ENCODE peak calls at places on chromosomes 13 and 19, in four cellular contexts. Q is suprapubic skin, U is fibroblast of pulmonary artery, K is ovary. J is an unnamed sample.

GRCh38 chr19:36060430-36060829 is 5.7 kb downstream of the WDR62 start:
- DNase-seq in Q (no peak), U (peak; percentile 79), K (peak; percentile 66), J (no peak)

GRCh38 chr19:31378404-31378803 is 29.2 kb upstream of the TSHZ3 start:
- DNase-seq in K (peak; percentile 69), U (peak; percentile 95), Q (no peak), J (no peak)

GRCh38 chr19:53991224-53992113 is at the start of gene CACNG6:
- DNase-seq in Q (no peak), U (peak; percentile 49), K (no peak), J (no peak)

GRCh38 chr19:34985249-34986022 is 14.7 kb upstream of the GRAMD1A start:
- DNase-seq in Q (no peak), K (no peak), U (peak; percentile 81), J (no peak)

GRCh38 chr19:38713227-38713649 is 31.0 kb downstream of the CAPN12 start:
- DNase-seq in K (peak; percentile 93), U (no peak), Q (no peak), J (no peak)

GRCh38 chr13:99390601-99391000 is 83.4 kb upstream of the GPR183 start:
- DNase-seq in K (no peak), Q (no peak), U (no peak), J (no peak)

GRCh38 chr13:39875583-39875982 is 220.1 kb downstream of the COG6 start:
- DNase-seq in U (peak; percentile 12), Q (no peak), K (peak; percentile 56), J (no peak)

GRCh38 chr13:108609353-108609752 is 20.1 kb upstream of the MYO16 start:
- DNase-seq in K (no peak), Q (no peak), U (peak; percentile 16), J (no peak)

GRCh38 chr19:18021121-18021755 is 13.3 kb downstream of the ARRDC2 start:
- DNase-seq in U (peak; percentile 92), Q (peak; percentile 94), K (peak; percentile 68), J (no peak)

GRCh38 chr19:44113784-44114390 is 688 bp downstream of the ZNF225 start:
- DNase-seq in Q (no peak), K (no peak), U (no peak), J (no peak)

GRCh38 chr19:49335071-49335783 is at the start of gene CD37:
- DNase-seq in U (no peak), Q (peak; percentile 74), K (no peak), J (no peak)

GRCh38 chr19:33649919-33650305 is 28.2 kb downstream of the CHST8 start:
- DNase-seq in K (no peak), Q (no peak), U (no peak), J (no peak)

GRCh38 chr19:40815223-40815622 is 16.2 kb downstream of the EGLN2 start:
- DNase-seq in U (no peak), K (no peak), Q (no peak), J (no peak)

GRCh38 chr13:67100723-67101122 is 129.4 kb downstream of the PCDH9 start:
- DNase-seq in U (peak; percentile 17), Q (no peak), K (no peak), J (no peak)

GRCh38 chr13:71137106-71137505 is 729.9 kb downstream of the DACH1 start:
- DNase-seq in U (no peak), K (no peak), Q (no peak), J (no peak)

GRCh38 chr13:74927823-74928222 is 554.1 kb downstream of the TBC1D4 start:
- DNase-seq in Q (no peak), K (no peak), U (no peak), J (no peak)

GRCh38 chr19:33487901-33488817 is 33.4 kb downstream of the PEPD start:
- DNase-seq in K (no peak), Q (peak; percentile 68), U (no peak), J (no peak)

GRCh38 chr13:110387451-110388140 is 80.5 kb downstream of the COL4A2 start:
- DNase-seq in Q (no peak), U (peak; percentile 70), K (peak; percentile 79), J (no peak)

GRCh38 chr13:41065098-41065497 is 3.8 kb downstream of the WBP4 start:
- DNase-seq in U (peak; percentile 67), K (no peak), Q (no peak), J (no peak)

GRCh38 chr13:81487151-81487550 is 1146.2 kb upstream of the SPRY2 start:
- DNase-seq in Q (no peak), K (no peak), U (peak; percentile 9), J (no peak)

GRCh38 chr13:52650731-52651130 is 1.9 kb upstream of the SUGT1 start:
- DNase-seq in Q (no peak), U (no peak), K (no peak), J (no peak)

GRCh38 chr19:35907377-35907745 is 734 bp downstream of the TYROBP start:
- DNase-seq in K (no peak), Q (no peak), U (no peak), J (no peak)

GRCh38 chr19:42353341-42354015 is 28.0 kb downstream of the MEGF8 start:
- DNase-seq in U (no peak), K (no peak), Q (no peak), J (no peak)

GRCh38 chr19:3440082-3440481 is 40.2 kb downstream of the SMIM24 start:
- DNase-seq in K (peak; percentile 41), Q (no peak), U (peak; percentile 30), J (no peak)

GRCh38 chr13:113551081-113552000 is 33.2 kb upstream of the TFDP1 start:
- DNase-seq in K (no peak), U (no peak), Q (no peak), J (peak; percentile 58)

GRCh38 chr13:62375653-62376052 is 960.0 kb upstream of the PCDH20 start:
- DNase-seq in Q (no peak), K (no peak), U (no peak), J (no peak)

GRCh38 chr19:37719111-37719926 is at the start of gene ZNF607:
- DNase-seq in Q (peak; percentile 86), U (peak; percentile 94), K (peak; percentile 94), J (peak; percentile 96)

GRCh38 chr13:44523176-44524017 is 52.7 kb downstream of the TSC22D1 start:
- DNase-seq in U (peak; percentile 72), Q (no peak), K (no peak), J (no peak)

GRCh38 chr13:112738606-112739005 is 48.8 kb downstream of the ATP11A start:
- DNase-seq in U (no peak), Q (no peak), K (no peak), J (no peak)

GRCh38 chr19:4199699-4200293 is 17.3 kb downstream of the ANKRD24 start:
- DNase-seq in K (no peak), Q (no peak), U (no peak), J (no peak)

GRCh38 chr13:97015661-97016350 is 21.5 kb upstream of the OXGR1 start:
- DNase-seq in U (no peak), Q (no peak), K (no peak), J (no peak)

GRCh38 chr19:38452430-38453366 is 19.2 kb downstream of the RYR1 start:
- DNase-seq in Q (no peak), K (no peak), U (no peak), J (no peak)

GRCh38 chr13:24864579-24864978 is 100.6 kb downstream of the RNF17 start:
- DNase-seq in U (no peak), Q (no peak), K (no peak), J (no peak)

GRCh38 chr13:24861617-24862362 is 97.8 kb downstream of the RNF17 start:
- DNase-seq in U (no peak), K (no peak), Q (no peak), J (no peak)

GRCh38 chr13:24866488-24866887 is 102.5 kb downstream of the RNF17 start:
- DNase-seq in U (no peak), K (no peak), Q (no peak), J (no peak)

GRCh38 chr13:24863748-24864540 is 100.0 kb downstream of the RNF17 start:
- DNase-seq in U (no peak), Q (no peak), K (no peak), J (no peak)

DNA sequence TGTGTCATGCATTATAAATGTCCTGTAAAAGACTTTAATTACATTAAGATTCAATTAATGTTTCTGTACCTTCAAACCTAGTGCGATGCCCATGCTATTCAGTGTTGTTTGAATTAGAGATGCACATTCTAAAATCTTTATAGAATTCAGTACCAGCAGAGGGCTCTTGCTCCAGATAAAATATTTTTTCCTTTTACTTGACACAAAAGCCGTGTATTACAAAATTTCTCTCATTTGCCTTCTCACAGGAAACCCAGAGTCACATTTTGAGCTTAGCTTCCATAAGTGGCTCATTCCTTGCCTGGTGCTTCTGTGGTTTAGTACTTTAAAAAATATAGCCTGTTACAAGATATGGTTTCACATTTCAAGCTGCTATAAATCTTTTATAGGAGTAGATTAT is 101.2 kb downstream of the RNF17 start:
- DNase-seq in K (no peak), U (peak; percentile 27), Q (no peak), J (no peak)
- TF ChIP-seq CTCF in K (no peak), U (peak; percentile 31), Q (no peak), J (peak; percentile 18)

GRCh38 chr13:20489185-20489820 is 36.4 kb downstream of the CRYL1 start:
- DNase-seq in K (no peak), U (no peak), Q (no peak), J (no peak)
- TF ChIP-seq CTCF in K (no peak), U (no peak), Q (peak; percentile 29), J (no peak)

GRCh38 chr19:8244442-8244841 is 35.3 kb downstream of the CERS4 start:
- DNase-seq in Q (no peak), K (no peak), U (no peak), J (no peak)
- TF ChIP-seq CTCF in Q (no peak), K (no peak), U (no peak), J (no peak)

DNA sequence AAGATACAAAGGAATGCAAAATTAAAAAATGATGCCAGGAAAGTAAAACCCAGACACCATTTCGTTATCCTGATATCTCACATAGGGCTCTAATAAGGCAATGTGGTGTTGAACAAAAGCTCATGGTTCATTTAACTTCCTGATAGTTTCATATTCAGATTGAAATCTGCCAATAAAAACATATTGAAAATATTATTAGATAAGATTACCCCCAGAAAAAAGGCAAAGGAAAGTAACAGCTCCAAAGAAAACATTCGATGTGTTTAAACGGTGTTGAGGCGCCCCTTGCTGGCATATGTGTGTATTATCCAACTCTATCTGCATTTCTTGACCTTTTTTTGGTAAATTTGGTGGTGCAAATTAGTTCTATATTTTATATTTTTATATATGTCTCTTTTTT is 75.9 kb downstream of the ESD start:
- DNase-seq in K (peak; percentile 53), Q (no peak), U (peak; percentile 68), J (no peak)
- TF ChIP-seq CTCF in K (peak; percentile 75), Q (peak; percentile 44), U (peak; percentile 60), J (peak; percentile 90)

GRCh38 chr13:33487575-33488243 is 202.2 kb upstream of the STARD13 start:
- DNase-seq in U (peak; percentile 65), Q (no peak), K (no peak), J (no peak)
- TF ChIP-seq CTCF in U (peak; percentile 49), Q (no peak), K (no peak), J (no peak)

GRCh38 chr19:28457620-28458019 is 755.3 kb downstream of the UQCRFS1 start:
- DNase-seq in Q (no peak), K (no peak), U (no peak), J (no peak)
- TF ChIP-seq CTCF in Q (no peak), K (no peak), U (no peak), J (no peak)

GRCh38 chr19:46416077-46416709 is 2.8 kb upstream of the CCDC8 start:
- DNase-seq in K (peak; percentile 98), Q (no peak), U (peak; percentile 91), J (peak; percentile 92)
- TF ChIP-seq CTCF in K (no peak), Q (no peak), U (no peak), J (no peak)

J was measured in type B pancreatic cell.